ENCODE peak calls at places on chromosomes 13 and 19, in nine cellular contexts. F, Z, U, K, Q, B, C, J and I are unnamed samples.
A peak's percentile ranks its signal among the peaks of the same experiment; 100 is the strongest.

GRCh38 chr19:57559008-57559403 is 657 bp downstream of the ZNF550 start:
- DNase-seq in F (peak; percentile 48), Z (no peak), U (no peak), K (peak; percentile 14), Q (peak; percentile 29), B (no peak), C (peak; percentile 23), J (no peak), I (peak; percentile 37)

GRCh38 chr19:52735734-52736133 is 890 bp upstream of the ZNF611 start:
- DNase-seq in F (peak; percentile 67), Z (no peak), U (no peak), K (no peak), Q (peak; percentile 85), B (no peak), C (no peak), J (no peak), I (no peak)

GRCh38 chr19:42051166-42052115 is 18.6 kb downstream of the GRIK5 start:
- DNase-seq in F (peak; percentile 75), Z (no peak), U (no peak), K (no peak), Q (no peak), B (no peak), C (no peak), J (no peak), I (no peak)

GRCh38 chr13:27476943-27477681 is 26.7 kb upstream of the MTIF3 start:
- DNase-seq in F (peak; percentile 25), Z (peak; percentile 16), U (no peak), K (peak; percentile 25), Q (no peak), B (no peak), C (no peak), J (no peak), I (peak; percentile 39)

GRCh38 chr13:41588899-41589298 is 131.5 kb downstream of the RGCC start:
- DNase-seq in F (peak; percentile 90), Z (peak; percentile 77), U (no peak), K (no peak), Q (no peak), B (peak; percentile 79), C (peak; percentile 74), J (no peak), I (no peak)

GRCh38 chr13:93098972-93099371 is 127.6 kb upstream of the GPC6 start:
- DNase-seq in F (no peak), Z (no peak), U (no peak), K (no peak), Q (no peak), B (no peak), C (no peak), J (no peak), I (no peak)

GRCh38 chr19:35013047-35013819 is 13.1 kb downstream of the GRAMD1A start:
- DNase-seq in F (peak; percentile 44), Z (peak; percentile 34), U (peak; percentile 72), K (peak; percentile 62), Q (peak; percentile 80), B (no peak), C (peak; percentile 82), J (peak; percentile 69), I (peak; percentile 94)

GRCh38 chr13:44734204-44734707 is 158.1 kb upstream of the TSC22D1 start:
- DNase-seq in F (peak; percentile 54), Z (peak; percentile 92), U (no peak), K (no peak), Q (peak; percentile 67), B (peak; percentile 21), C (peak; percentile 70), J (no peak), I (no peak)

GRCh38 chr13:64755961-64756360 is 2474.2 kb downstream of the PCDH9 start:
- DNase-seq in F (no peak), Z (no peak), U (no peak), K (no peak), Q (no peak), B (no peak), C (peak; percentile 11), J (no peak), I (no peak)

GRCh38 chr19:32671883-32672282 is 3.1 kb downstream of the ANKRD27 start:
- DNase-seq in F (no peak), Z (no peak), U (no peak), K (no peak), Q (no peak), B (no peak), C (peak; percentile 26), J (no peak), I (no peak)

GRCh38 chr19:11106477-11106876 is 17.2 kb downstream of the LDLR start:
- DNase-seq in F (no peak), Z (no peak), U (no peak), K (no peak), Q (peak; percentile 74), B (no peak), C (no peak), J (no peak), I (no peak)

GRCh38 chr13:44471686-44472085 is 98.1 kb downstream of the SERP2 start:
- DNase-seq in F (peak; percentile 69), Z (no peak), U (no peak), K (no peak), Q (no peak), B (no peak), C (peak; percentile 29), J (no peak), I (no peak)

GRCh38 chr13:41458939-41459753 is 1.8 kb downstream of the RGCC start:
- DNase-seq in F (peak; percentile 50), Z (no peak), U (peak; percentile 52), K (peak; percentile 84), Q (peak; percentile 44), B (peak; percentile 19), C (peak; percentile 68), J (peak; percentile 32), I (no peak)

GRCh38 chr13:49711218-49711863 is 20.1 kb upstream of the EBPL start:
- DNase-seq in F (peak; percentile 84), Z (peak; percentile 55), U (no peak), K (no peak), Q (no peak), B (no peak), C (peak; percentile 62), J (no peak), I (no peak)

GRCh38 chr19:8482696-8483095 is 19.7 kb downstream of the PRAM1 start:
- DNase-seq in F (no peak), Z (no peak), U (no peak), K (no peak), Q (no peak), B (no peak), C (no peak), J (no peak), I (no peak)

GRCh38 chr13:49627831-49628652 is at the start of gene ARL11:
- DNase-seq in F (no peak), Z (no peak), U (peak; percentile 26), K (peak; percentile 93), Q (peak; percentile 68), B (no peak), C (no peak), J (peak; percentile 53), I (peak; percentile 80)

GRCh38 chr19:2680808-2681207 is 21.7 kb downstream of the GNG7 start:
- DNase-seq in F (no peak), Z (no peak), U (no peak), K (peak; percentile 92), Q (no peak), B (no peak), C (no peak), J (no peak), I (no peak)

GRCh38 chr13:103164239-103164638 is 98.0 kb upstream of the SLC10A2 start:
- DNase-seq in F (no peak), Z (no peak), U (no peak), K (no peak), Q (no peak), B (no peak), C (no peak), J (no peak), I (no peak)

GRCh38 chr19:4007836-4008539 is 452 bp downstream of the PIAS4 start:
- DNase-seq in F (peak; percentile 43), Z (no peak), U (no peak), K (peak; percentile 30), Q (peak; percentile 43), B (no peak), C (peak; percentile 23), J (no peak), I (peak; percentile 41)

GRCh38 chr19:41264581-41265375 is 606 bp downstream of the HNRNPUL1 start:
- DNase-seq in F (peak; percentile 65), Z (no peak), U (peak; percentile 38), K (peak; percentile 64), Q (peak; percentile 64), B (no peak), C (peak; percentile 50), J (peak; percentile 55), I (peak; percentile 54)

GRCh38 chr13:46961719-46962118 is 64.9 kb upstream of the HTR2A start:
- DNase-seq in F (peak; percentile 79), Z (peak; percentile 17), U (no peak), K (no peak), Q (no peak), B (peak; percentile 66), C (peak; percentile 64), J (no peak), I (peak; percentile 32)

GRCh38 chr19:4310247-4311121 is 6.1 kb downstream of the FSD1 start:
- DNase-seq in F (peak; percentile 14), Z (no peak), U (no peak), K (peak; percentile 67), Q (no peak), B (no peak), C (no peak), J (no peak), I (no peak)

GRCh38 chr13:19713186-19713965 is 69.4 kb downstream of the PSPC1 start:
- DNase-seq in F (peak; percentile 79), Z (no peak), U (no peak), K (no peak), Q (no peak), B (peak; percentile 16), C (peak; percentile 64), J (no peak), I (no peak)

GRCh38 chr13:102141625-102142472 is 260.0 kb downstream of the FGF14 start:
- DNase-seq in F (peak; percentile 10), Z (peak; percentile 4), U (no peak), K (peak; percentile 1), Q (no peak), B (peak; percentile 1), C (peak; percentile 34), J (no peak), I (no peak)

GRCh38 chr19:5145521-5146511 is 176.9 kb downstream of the KDM4B start:
- DNase-seq in F (no peak), Z (no peak), U (no peak), K (no peak), Q (no peak), B (no peak), C (no peak), J (no peak), I (no peak)

GRCh38 chr13:99386911-99387788 is 80.0 kb upstream of the GPR183 start:
- DNase-seq in F (peak; percentile 29), Z (no peak), U (peak; percentile 80), K (peak; percentile 72), Q (no peak), B (no peak), C (peak; percentile 10), J (peak; percentile 77), I (peak; percentile 69)

GRCh38 chr19:48872884-48873475 is 759 bp downstream of the PPP1R15A start:
- DNase-seq in F (peak; percentile 96), Z (peak; percentile 96), U (peak; percentile 60), K (peak; percentile 89), Q (peak; percentile 91), B (peak; percentile 90), C (peak; percentile 97), J (peak; percentile 49), I (no peak)

GRCh38 chr13:112877066-112877465 is 91.9 kb upstream of the MCF2L start:
- DNase-seq in F (no peak), Z (no peak), U (no peak), K (no peak), Q (no peak), B (no peak), C (no peak), J (no peak), I (no peak)

GRCh38 chr19:41927810-41928192 is 448 bp downstream of the ERFL start:
- DNase-seq in F (no peak), Z (no peak), U (no peak), K (peak; percentile 65), Q (no peak), B (no peak), C (no peak), J (no peak), I (no peak)

GRCh38 chr19:46076951-46077814 is 36.4 kb upstream of the IGFL4 start:
- DNase-seq in F (peak; percentile 82), Z (peak; percentile 52), U (no peak), K (peak; percentile 30), Q (peak; percentile 33), B (peak; percentile 56), C (peak; percentile 87), J (no peak), I (peak; percentile 33)

GRCh38 chr19:44593294-44593693 is 20.1 kb upstream of the IGSF23 start:
- DNase-seq in F (no peak), Z (no peak), U (no peak), K (no peak), Q (no peak), B (no peak), C (no peak), J (no peak), I (no peak)